ENCODE peak calls at places on chromosome 20, in ten cellular contexts. One of them, this sample, is unnamed.
A peak's percentile ranks its signal among the peaks of the same experiment; 100 is the strongest.

GRCh38 chr20:38007526-38007925 is 25.7 kb downstream of the TTI1 start:
- DNase-seq in dermis microvascular lymphatic vessel endothelial cell: no peak
- DNase-seq in NCI-H510A treated with DMSO at 0.1 percent for 48 hours: no peak
- DNase-seq in amygdala: no peak
- DNase-seq in NCI-H2171: peak; percentile 89
- DNase-seq in neuronal stem cell: no peak
- DNase-seq in choroid plexus epithelial cell: no peak
- DNase-seq in heart left ventricle: no peak
- DNase-seq in left ventricle myocardium inferior: no peak
- DNase-seq in NT2/D1: no peak
- DNase-seq in this sample: no peak

GRCh38 chr20:49635171-49635570 is 67.2 kb upstream of the PTGIS start:
- DNase-seq in dermis microvascular lymphatic vessel endothelial cell: no peak
- DNase-seq in NCI-H510A treated with DMSO at 0.1 percent for 48 hours: no peak
- DNase-seq in amygdala: no peak
- DNase-seq in NCI-H2171: no peak
- DNase-seq in neuronal stem cell: no peak
- DNase-seq in choroid plexus epithelial cell: no peak
- DNase-seq in heart left ventricle: peak; percentile 64
- DNase-seq in left ventricle myocardium inferior: peak; percentile 46
- DNase-seq in NT2/D1: no peak
- DNase-seq in this sample: peak; percentile 84

GRCh38 chr20:37327748-37328147 is 18.2 kb upstream of the SRC start:
- DNase-seq in dermis microvascular lymphatic vessel endothelial cell: no peak
- DNase-seq in NCI-H510A treated with DMSO at 0.1 percent for 48 hours: no peak
- DNase-seq in amygdala: no peak
- DNase-seq in NCI-H2171: no peak
- DNase-seq in neuronal stem cell: no peak
- DNase-seq in choroid plexus epithelial cell: no peak
- DNase-seq in heart left ventricle: no peak
- DNase-seq in left ventricle myocardium inferior: peak; percentile 69
- DNase-seq in NT2/D1: no peak
- DNase-seq in this sample: no peak

GRCh38 chr20:36298061-36298460 is 8.1 kb upstream of the DLGAP4 start:
- DNase-seq in dermis microvascular lymphatic vessel endothelial cell: no peak
- DNase-seq in NCI-H510A treated with DMSO at 0.1 percent for 48 hours: no peak
- DNase-seq in amygdala: no peak
- DNase-seq in NCI-H2171: no peak
- DNase-seq in neuronal stem cell: no peak
- DNase-seq in choroid plexus epithelial cell: no peak
- DNase-seq in heart left ventricle: no peak
- DNase-seq in left ventricle myocardium inferior: no peak
- DNase-seq in NT2/D1: no peak
- DNase-seq in this sample: no peak

GRCh38 chr20:61978491-61978890 is 87.2 kb downstream of the TAF4 start:
- DNase-seq in dermis microvascular lymphatic vessel endothelial cell: no peak
- DNase-seq in NCI-H510A treated with DMSO at 0.1 percent for 48 hours: no peak
- DNase-seq in amygdala: no peak
- DNase-seq in NCI-H2171: no peak
- DNase-seq in neuronal stem cell: no peak
- DNase-seq in choroid plexus epithelial cell: no peak
- DNase-seq in heart left ventricle: no peak
- DNase-seq in left ventricle myocardium inferior: no peak
- DNase-seq in NT2/D1: no peak
- DNase-seq in this sample: no peak

GRCh38 chr20:36865076-36865860 is 10.7 kb upstream of the TLDC2 start:
- DNase-seq in dermis microvascular lymphatic vessel endothelial cell: no peak
- DNase-seq in NCI-H510A treated with DMSO at 0.1 percent for 48 hours: peak; percentile 44
- DNase-seq in amygdala: no peak
- DNase-seq in NCI-H2171: no peak
- DNase-seq in neuronal stem cell: no peak
- DNase-seq in choroid plexus epithelial cell: no peak
- DNase-seq in heart left ventricle: peak; percentile 18
- DNase-seq in left ventricle myocardium inferior: no peak
- DNase-seq in NT2/D1: no peak
- DNase-seq in this sample: no peak

GRCh38 chr20:34711813-34712430 is 7.8 kb downstream of the TP53INP2 start:
- DNase-seq in dermis microvascular lymphatic vessel endothelial cell: no peak
- DNase-seq in NCI-H510A treated with DMSO at 0.1 percent for 48 hours: no peak
- DNase-seq in amygdala: no peak
- DNase-seq in NCI-H2171: no peak
- DNase-seq in neuronal stem cell: no peak
- DNase-seq in choroid plexus epithelial cell: no peak
- DNase-seq in heart left ventricle: no peak
- DNase-seq in left ventricle myocardium inferior: no peak
- DNase-seq in NT2/D1: no peak
- DNase-seq in this sample: no peak

GRCh38 chr20:53502820-53503219 is 90.8 kb downstream of the ZNF217 start:
- DNase-seq in dermis microvascular lymphatic vessel endothelial cell: no peak
- DNase-seq in NCI-H510A treated with DMSO at 0.1 percent for 48 hours: no peak
- DNase-seq in amygdala: no peak
- DNase-seq in NCI-H2171: no peak
- DNase-seq in neuronal stem cell: no peak
- DNase-seq in choroid plexus epithelial cell: no peak
- DNase-seq in heart left ventricle: no peak
- DNase-seq in left ventricle myocardium inferior: no peak
- DNase-seq in NT2/D1: no peak
- DNase-seq in this sample: no peak

GRCh38 chr20:9500121-9500911 is 14.1 kb upstream of the LAMP5 start:
- DNase-seq in dermis microvascular lymphatic vessel endothelial cell: no peak
- DNase-seq in NCI-H510A treated with DMSO at 0.1 percent for 48 hours: no peak
- DNase-seq in amygdala: no peak
- DNase-seq in NCI-H2171: no peak
- DNase-seq in neuronal stem cell: no peak
- DNase-seq in choroid plexus epithelial cell: no peak
- DNase-seq in heart left ventricle: no peak
- DNase-seq in left ventricle myocardium inferior: no peak
- DNase-seq in NT2/D1: no peak
- DNase-seq in this sample: no peak

GRCh38 chr20:58971429-58971828 is 9.6 kb upstream of the NELFCD start:
- DNase-seq in dermis microvascular lymphatic vessel endothelial cell: no peak
- DNase-seq in NCI-H510A treated with DMSO at 0.1 percent for 48 hours: no peak
- DNase-seq in amygdala: no peak
- DNase-seq in NCI-H2171: no peak
- DNase-seq in neuronal stem cell: no peak
- DNase-seq in choroid plexus epithelial cell: no peak
- DNase-seq in heart left ventricle: no peak
- DNase-seq in left ventricle myocardium inferior: no peak
- DNase-seq in NT2/D1: no peak
- DNase-seq in this sample: no peak

GRCh38 chr20:48761023-48761785 is 66.6 kb downstream of the PREX1 start:
- DNase-seq in dermis microvascular lymphatic vessel endothelial cell: no peak
- DNase-seq in NCI-H510A treated with DMSO at 0.1 percent for 48 hours: peak; percentile 51
- DNase-seq in amygdala: no peak
- DNase-seq in NCI-H2171: no peak
- DNase-seq in neuronal stem cell: no peak
- DNase-seq in choroid plexus epithelial cell: no peak
- DNase-seq in heart left ventricle: peak; percentile 49
- DNase-seq in left ventricle myocardium inferior: peak; percentile 39
- DNase-seq in NT2/D1: no peak
- DNase-seq in this sample: no peak

This sample was measured in BE2C.